ENCODE peak calls at places on chromosomes 3 and 15, in six cellular contexts. C, I, V, B, A and L are unnamed samples. For H3K27me3, the result is how much of the 10 kb centered on the place peaks cover.

GRCh38 chr3:181105636-181106035 is 116.1 kb upstream of the DNAJC19 start:
- DNase-seq in C (no peak), I (no peak), V (no peak), B (no peak), A (peak), L (no peak)

GRCh38 chr3:29171583-29171990 is 109.3 kb upstream of the RBMS3 start:
- DNase-seq in C (no peak), I (no peak), V (no peak), B (no peak), A (no peak), L (no peak)

GRCh38 chr3:177300039-177300833 is 103.0 kb upstream of the TBL1XR1 start:
- DNase-seq in C (peak), I (no peak), V (peak), B (no peak), A (no peak), L (peak)

GRCh38 chr3:12139111-12139511 is 19.6 kb downstream of the TIMP4 start:
- DNase-seq in C (peak), I (no peak), V (peak), B (peak), A (peak), L (peak)

GRCh38 chr3:32262201-32262600 is 23.7 kb downstream of the CMTM8 start:
- DNase-seq in C (no peak), I (no peak), V (no peak), B (no peak), A (no peak), L (no peak)

GRCh38 chr3:171268677-171269076 is 191.5 kb downstream of the TNIK start:
- DNase-seq in C (no peak), I (no peak), V (no peak), B (no peak), A (no peak), L (no peak)

GRCh38 chr3:71103430-71103881 is 480.1 kb downstream of the FOXP1 start:
- DNase-seq in C (no peak), I (peak), V (peak), B (peak), A (no peak), L (no peak)

GRCh38 chr3:100754563-100755334 is 45.5 kb downstream of the TFG start:
- DNase-seq in C (no peak), I (no peak), V (no peak), B (no peak), A (no peak), L (no peak)

GRCh38 chr15:85168642-85169173 is 187.1 kb downstream of the PDE8A start:
- DNase-seq in C (no peak), I (no peak), V (peak), B (peak), A (peak), L (peak)

GRCh38 chr15:101009176-101009575 is 90.0 kb downstream of the LRRK1 start:
- DNase-seq in C (no peak), I (peak), V (peak), B (no peak), A (no peak), L (no peak)

GRCh38 chr3:167346171-167346570 is 33.9 kb downstream of the ZBBX start:
- DNase-seq in C (no peak), I (no peak), V (no peak), B (no peak), A (no peak), L (no peak)

GRCh38 chr15:89122532-89123525 is 34.6 kb downstream of the ABHD2 start:
- DNase-seq in C (no peak), I (no peak), V (no peak), B (no peak), A (no peak), L (no peak)

GRCh38 chr15:89836255-89837133 is 21.8 kb upstream of the ANPEP start:
- DNase-seq in C (no peak), I (no peak), V (no peak), B (peak), A (peak), L (peak)

GRCh38 chr3:148269816-148270215 is 427.9 kb upstream of the AGTR1 start:
- DNase-seq in C (no peak), I (no peak), V (no peak), B (no peak), A (no peak), L (no peak)

GRCh38 chr3:157127831-157128767 is 31.8 kb downstream of the CCNL1 start:
- DNase-seq in C (no peak), I (peak), V (no peak), B (peak), A (peak), L (peak)

GRCh38 chr3:6249679-6250078 is 611.2 kb upstream of the GRM7 start:
- DNase-seq in C (no peak), I (no peak), V (no peak), B (no peak), A (no peak), L (no peak)

GRCh38 chr3:127457746-127458145 is 132.8 kb downstream of the TPRA1 start:
- DNase-seq in C (no peak), I (peak), V (no peak), B (no peak), A (no peak), L (no peak)

DNA sequence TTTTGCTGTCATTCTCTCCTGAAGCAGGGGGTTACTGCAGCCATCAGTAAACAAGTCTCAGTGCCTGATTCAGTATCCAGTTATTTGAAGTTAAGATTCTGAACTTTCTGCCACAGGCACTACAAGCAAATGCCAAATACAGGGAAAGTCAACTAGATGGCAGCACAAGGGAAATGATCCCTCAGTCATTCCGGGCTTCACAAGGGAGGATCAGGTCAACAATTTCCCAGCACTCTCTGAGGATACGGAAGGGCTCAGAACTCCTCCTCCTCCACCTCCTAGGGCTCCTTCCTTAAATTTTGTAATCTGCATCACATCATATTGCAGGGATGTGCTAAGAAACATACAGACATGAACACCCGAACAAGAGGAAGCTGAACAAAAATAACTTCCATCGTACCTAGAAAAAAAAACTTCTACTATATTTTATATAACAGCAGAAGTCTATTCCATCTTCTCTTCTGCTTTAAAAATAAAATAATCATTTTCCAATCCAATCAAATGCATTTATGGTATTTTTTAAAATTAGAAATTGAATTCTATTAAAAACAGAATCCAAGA is 187.1 kb downstream of the FMN1 start:
- DNase-seq in C (no peak), I (no peak), V (no peak), B (no peak), A (peak), L (peak)
- H3K4me3 ChIP-seq in C (no peak), I (no peak), V (no peak), B (no peak), A (no peak), L (no peak)

DNA sequence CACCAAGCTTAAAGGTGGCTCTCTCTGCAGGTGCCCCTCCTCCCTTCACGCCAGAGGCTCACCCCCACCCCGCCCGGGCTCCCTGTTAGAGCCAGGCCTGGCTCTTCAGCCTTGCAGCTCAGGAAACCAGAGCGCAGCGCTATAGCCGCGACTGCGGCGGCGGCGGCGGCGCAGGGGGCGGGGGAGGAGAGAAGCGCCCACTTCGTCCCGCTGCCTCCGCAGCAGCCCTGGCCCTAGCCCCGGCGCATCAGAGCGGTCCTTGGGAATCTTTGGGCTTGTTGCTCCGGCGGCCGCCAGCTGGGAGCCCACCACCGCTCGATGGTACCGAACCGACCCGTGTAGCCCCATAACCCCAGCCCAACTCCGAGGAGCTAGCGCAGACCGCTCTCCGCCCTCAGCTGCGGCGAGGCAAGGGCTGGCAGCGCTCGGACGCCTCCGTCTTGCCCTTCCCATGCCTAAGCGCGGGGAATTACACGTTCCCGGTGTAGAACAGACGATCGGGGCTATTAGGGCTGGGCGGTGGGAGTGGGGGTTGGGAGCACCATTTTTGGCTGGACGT is 1.2 kb downstream of the RASGRF1 start:
- DNase-seq in C (no peak), I (no peak), V (no peak), B (no peak), A (peak), L (no peak)
- H3K27me3 ChIP-seq in C (under half), I (under half), V (half or more), B (under half), A (under half), L (half or more)

GRCh38 chr3:16053794-16054193 is 120.7 kb upstream of the GALNT15 start:
- DNase-seq in C (no peak), I (no peak), V (no peak), B (no peak), A (no peak), L (no peak)

GRCh38 chr3:16050641-16051467 is 123.6 kb upstream of the GALNT15 start:
- DNase-seq in C (peak), I (no peak), V (no peak), B (no peak), A (no peak), L (no peak)

GRCh38 chr3:16052964-16053363 is 121.5 kb upstream of the GALNT15 start:
- DNase-seq in C (no peak), I (no peak), V (no peak), B (no peak), A (no peak), L (no peak)

DNA sequence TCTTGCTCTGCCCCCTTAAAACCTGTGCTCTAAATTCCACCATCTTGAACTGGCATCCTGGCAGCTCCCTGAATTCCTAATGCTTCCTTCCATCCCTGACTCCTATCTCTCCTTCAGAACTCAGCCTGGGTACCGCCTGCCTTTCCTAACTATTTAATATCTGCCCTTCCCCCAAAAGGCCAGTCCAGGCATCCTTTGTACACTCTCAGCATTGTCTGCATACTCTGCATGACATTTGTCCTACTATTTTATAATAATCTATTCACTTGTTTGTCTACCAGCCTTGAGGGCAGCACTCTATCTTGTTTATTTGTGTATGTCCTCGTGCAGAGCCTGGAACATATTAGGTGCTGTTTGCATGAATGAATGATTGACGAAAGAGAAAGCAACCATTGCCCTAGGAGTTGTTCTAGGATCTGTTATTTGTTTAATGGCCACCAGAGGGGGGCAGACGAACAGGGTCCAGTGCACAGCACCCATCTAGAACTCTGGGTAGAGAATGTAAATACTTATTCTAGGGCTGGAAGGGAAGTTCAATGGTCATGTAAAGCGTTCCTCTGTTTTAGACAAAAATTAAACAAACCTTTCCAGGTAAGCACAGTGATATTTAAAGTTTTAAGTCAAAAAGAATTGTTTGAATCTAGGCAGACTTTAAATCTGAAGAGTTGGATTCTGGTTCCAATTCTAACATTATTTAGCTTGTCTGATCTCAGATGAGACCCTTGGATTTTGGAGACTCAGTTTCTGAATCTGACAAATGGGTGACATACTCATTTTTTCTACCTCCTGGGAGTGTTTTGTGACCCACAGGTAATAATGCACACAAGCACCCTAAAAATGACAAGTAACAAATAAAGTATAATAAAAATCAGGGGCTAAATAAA is 125.8 kb upstream of the GALNT15 start:
- DNase-seq in C (peak), I (peak), V (peak), B (peak), A (peak), L (peak)
- H3K4me3 ChIP-seq in C (no peak), I (no peak), V (no peak), B (peak), A (no peak), L (no peak)

GRCh38 chr15:93088981-93089854 is at the start of gene RGMA:
- DNase-seq in C (no peak), I (peak), V (no peak), B (no peak), A (peak), L (peak)
- H3K27me3 ChIP-seq in C (half or more), I (under half), V (half or more), B (under half), A (under half), L (half or more)

GRCh38 chr3:152272771-152273242 is 4.1 kb downstream of the MBNL1 start:
- DNase-seq in C (no peak), I (no peak), V (no peak), B (no peak), A (no peak), L (no peak)
- H3K4me3 ChIP-seq in C (peak), I (peak), V (no peak), B (no peak), A (no peak), L (no peak)

GRCh38 chr3:10939556-10939955 is 53.0 kb upstream of the SLC6A1 start:
- DNase-seq in C (no peak), I (peak), V (no peak), B (no peak), A (no peak), L (no peak)
- H3K27me3 ChIP-seq in C (under half), I (under half), V (under half), B (half or more), A (under half), L (under half)

GRCh38 chr3:187209501-187209900 is 12.2 kb downstream of the RTP1 start:
- DNase-seq in C (no peak), I (no peak), V (no peak), B (no peak), A (no peak), L (no peak)
- H3K4me3 ChIP-seq in C (no peak), I (no peak), V (no peak), B (no peak), A (no peak), L (no peak)

DNA sequence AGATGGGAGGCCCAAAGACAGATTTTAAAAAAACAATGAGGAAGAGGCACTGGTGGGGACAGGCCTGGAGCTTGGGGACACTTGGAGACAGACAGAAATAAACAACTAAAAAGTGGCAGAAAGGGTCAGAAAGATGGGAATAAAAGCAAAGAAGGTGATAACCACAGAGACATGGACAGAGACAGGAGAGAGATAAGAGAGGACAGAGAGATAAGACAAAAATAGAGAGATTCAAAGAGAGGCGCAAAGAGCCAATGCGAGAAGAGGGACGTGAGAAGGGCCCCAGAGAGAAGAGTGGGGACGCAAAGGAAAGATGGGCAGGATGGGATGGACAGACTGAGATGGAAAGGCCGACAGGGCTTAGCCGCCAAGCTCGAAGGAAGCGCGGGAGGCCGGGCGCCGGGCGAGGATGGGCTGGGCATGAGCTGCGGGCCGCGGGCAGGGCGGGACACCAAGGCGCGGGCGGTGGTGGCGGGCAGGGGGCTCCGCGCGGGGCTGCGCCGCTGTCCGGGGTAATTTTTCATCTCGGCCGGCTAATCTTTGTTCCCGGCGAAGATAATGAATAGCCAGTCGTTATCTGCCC is 3.1 kb upstream of the GATA2 start:
- DNase-seq in C (no peak), I (peak), V (no peak), B (no peak), A (no peak), L (no peak)
- H3K27me3 ChIP-seq in C (under half), I (half or more), V (half or more), B (under half), A (half or more), L (half or more)